ENCODE peak calls at places on chromosomes 12 and 14, in five cellular contexts. V is foreskin fibroblast; Q is T-helper 2 cell; J is activated naive CD4-positive, alpha-beta T cell treated with anti-CD3 and anti-CD28 coated beads for 36 hours; C is AG08396. M is an unnamed sample.

GRCh38 chr14:73295198-73295796 is 58.0 kb downstream of the PAPLN start:
- DNase-seq in C (no peak), Q (no peak), J (no peak), V (peak), M (peak)

GRCh38 chr14:52960627-52961026 is 9.8 kb upstream of the FERMT2 start:
- DNase-seq in Q (no peak), J (peak), V (no peak), C (no peak), M (no peak)

GRCh38 chr14:64549805-64550538 is at the start of gene PPP1R36:
- DNase-seq in C (no peak), V (no peak), J (peak), Q (no peak), M (peak)

GRCh38 chr14:52412426-52412825 is 98.3 kb downstream of the PTGER2 start:
- DNase-seq in Q (no peak), J (no peak), C (no peak), V (no peak), M (no peak)

GRCh38 chr12:109464642-109465351 is 12.3 kb downstream of the KCTD10 start:
- DNase-seq in Q (no peak), C (no peak), J (no peak), V (no peak), M (no peak)

GRCh38 chr14:102655154-102655553 is 62.7 kb downstream of the RCOR1 start:
- DNase-seq in Q (no peak), C (no peak), V (no peak), J (no peak), M (peak)

GRCh38 chr12:46154221-46154975 is 114.4 kb downstream of the SLC38A1 start:
- DNase-seq in J (no peak), V (peak), C (peak), Q (no peak), M (peak)

GRCh38 chr12:120640840-120641833 is 711 bp downstream of the CABP1 start:
- DNase-seq in J (peak), V (peak), C (peak), Q (no peak), M (peak)

GRCh38 chr12:92365836-92366235 is 220.2 kb upstream of the BTG1 start:
- DNase-seq in J (no peak), C (no peak), Q (no peak), V (no peak), M (no peak)

GRCh38 chr12:22088886-22089285 is 42.9 kb downstream of the CMAS start:
- DNase-seq in C (no peak), V (no peak), J (no peak), Q (no peak), M (no peak)

GRCh38 chr12:108667349-108667748 is 33.7 kb upstream of the SELPLG start:
- DNase-seq in Q (no peak), C (no peak), J (no peak), V (no peak), M (no peak)

GRCh38 chr12:120257041-120257821 is 8.3 kb downstream of the PXN start:
- DNase-seq in C (peak), Q (no peak), V (peak), J (no peak), M (peak)

GRCh38 chr12:92539966-92540791 is 162.6 kb upstream of the PLEKHG7 start:
- DNase-seq in V (no peak), C (no peak), J (peak), Q (no peak), M (no peak)

GRCh38 chr12:106673151-106673550 is 90.3 kb downstream of the RFX4 start:
- DNase-seq in V (no peak), J (no peak), C (no peak), Q (no peak), M (no peak)

GRCh38 chr12:85681333-85681732 is 154.9 kb downstream of the RASSF9 start:
- DNase-seq in V (no peak), J (no peak), C (no peak), Q (no peak), M (no peak)

GRCh38 chr12:2957816-2958431 is 1.3 kb upstream of the TEAD4 start:
- DNase-seq in V (no peak), C (no peak), J (no peak), Q (no peak), M (no peak)

GRCh38 chr12:117571321-117571720 is 209.9 kb upstream of the NOS1 start:
- DNase-seq in V (no peak), C (no peak), Q (no peak), J (no peak), M (no peak)

GRCh38 chr12:82415402-82415801 is 57.1 kb downstream of the METTL25 start:
- DNase-seq in V (no peak), J (no peak), C (no peak), Q (no peak), M (no peak)

GRCh38 chr14:59037086-59037485 is 151.4 kb upstream of the DAAM1 start:
- DNase-seq in J (no peak), V (no peak), Q (no peak), C (no peak), M (no peak)

GRCh38 chr12:108594-108993 is 42.0 kb downstream of the IQSEC3 start:
- DNase-seq in V (no peak), Q (no peak), C (no peak), J (no peak), M (no peak)

GRCh38 chr14:95162641-95163040 is 5.3 kb upstream of the DICER1 start:
- DNase-seq in J (no peak), V (no peak), Q (no peak), C (no peak), M (no peak)

GRCh38 chr12:108638141-108638823 is 4.6 kb upstream of the SELPLG start:
- DNase-seq in C (no peak), V (no peak), J (no peak), Q (no peak), M (no peak)